ENCODE peak calls at places on chromosome 3, in five cellular contexts. C is cardiac fibroblast, R is mammary epithelial cell, Z is neural crest cell, Q is Calu3. V is an unnamed sample.

GRCh38 chr3:39287216-39287858 is 7.5 kb upstream of the CX3CR1 start:
- DNase-seq in R (no peak), Q (no peak), C (no peak), Z (no peak), V (no peak)

GRCh38 chr3:12798559-12799179 is 2.2 kb downstream of the CAND2 start:
- DNase-seq in R (no peak), Z (no peak), Q (no peak), C (no peak), V (no peak)

GRCh38 chr3:136343446-136343845 is 93.3 kb downstream of the PCCB start:
- DNase-seq in C (no peak), R (no peak), Q (no peak), Z (no peak), V (no peak)

GRCh38 chr3:26293351-26293750 is 329.2 kb upstream of the LRRC3B start:
- DNase-seq in Q (no peak), C (no peak), Z (no peak), R (no peak), V (no peak)

GRCh38 chr3:150335631-150336030 is 72.5 kb upstream of the TSC22D2 start:
- DNase-seq in R (no peak), Q (no peak), C (no peak), Z (no peak), V (no peak)

GRCh38 chr3:129259612-129260477 is 10.4 kb downstream of the COPG1 start:
- DNase-seq in C (no peak), Q (no peak), Z (no peak), R (no peak), V (no peak)

GRCh38 chr3:72567976-72568560 is 280.2 kb downstream of the SHQ1 start:
- DNase-seq in R (no peak), Q (no peak), Z (no peak), C (no peak), V (no peak)

GRCh38 chr3:78830466-78830865 is 937.3 kb downstream of the ROBO1 start:
- DNase-seq in R (no peak), Q (no peak), Z (no peak), C (no peak), V (no peak)

GRCh38 chr3:171615742-171616141 is 155.5 kb upstream of the TNIK start:
- DNase-seq in R (peak), Q (no peak), Z (no peak), C (peak), V (peak)

GRCh38 chr3:102087236-102087635 is 237.9 kb downstream of the NFKBIZ start:
- DNase-seq in C (no peak), Q (no peak), Z (no peak), R (no peak), V (no peak)

GRCh38 chr3:150443331-150443741 is 35.2 kb downstream of the TSC22D2 start:
- DNase-seq in Z (no peak), Q (no peak), R (peak), C (peak), V (no peak)

GRCh38 chr3:62632510-62633294 is 242.5 kb downstream of the CADPS start:
- DNase-seq in Q (no peak), R (no peak), C (no peak), Z (no peak), V (no peak)
- TF ChIP-seq CTCF in Q (no peak), R (no peak), C (no peak), Z (no peak), V (no peak)

GRCh38 chr3:181541414-181541813 is 170.3 kb upstream of the SOX2 start:
- DNase-seq in Q (no peak), R (peak), C (no peak), Z (no peak), V (no peak)
- TF ChIP-seq CTCF in Q (no peak), R (no peak), C (no peak), Z (no peak), V (no peak)

GRCh38 chr3:124751501-124751900 is 21.2 kb downstream of the UMPS start:
- DNase-seq in Z (no peak), C (no peak), Q (no peak), R (no peak), V (no peak)

GRCh38 chr3:124745756-124746155 is 15.5 kb downstream of the UMPS start:
- DNase-seq in Z (no peak), C (no peak), R (no peak), Q (no peak), V (no peak)

GRCh38 chr3:124748560-124749198 is 18.4 kb downstream of the UMPS start:
- DNase-seq in R (no peak), Q (no peak), Z (no peak), C (no peak), V (no peak)

GRCh38 chr3:124745092-124745491 is 14.8 kb downstream of the UMPS start:
- DNase-seq in Z (no peak), Q (no peak), R (peak), C (peak), V (no peak)

GRCh38 chr3:124747111-124747981 is 17.1 kb downstream of the UMPS start:
- DNase-seq in Z (no peak), R (no peak), Q (no peak), C (no peak), V (no peak)
- TF ChIP-seq CTCF in Z (no peak), R (no peak), Q (no peak), C (no peak), V (no peak)

GRCh38 chr3:111277226-111277625 is 205.6 kb downstream of the NECTIN3 start:
- DNase-seq in C (peak), R (peak), Z (no peak), Q (no peak), V (no peak)
- TF ChIP-seq CTCF in C (no peak), R (no peak), Z (no peak), Q (no peak), V (no peak)

GRCh38 chr3:50551293-50552057 is 16.1 kb downstream of the C3orf18 start:
- DNase-seq in Q (peak), R (no peak), Z (no peak), C (peak), V (no peak)

GRCh38 chr3:50552598-50552997 is 14.9 kb downstream of the C3orf18 start:
- DNase-seq in R (no peak), C (no peak), Q (no peak), Z (no peak), V (no peak)

GRCh38 chr3:50552058-50552435 is 15.5 kb downstream of the C3orf18 start:
- DNase-seq in Z (no peak), C (no peak), Q (no peak), R (no peak), V (no peak)

GRCh38 chr3:50549226-50549625 is 18.3 kb downstream of the C3orf18 start:
- DNase-seq in R (no peak), Z (no peak), Q (no peak), C (no peak), V (no peak)

GRCh38 chr3:50550079-50550736 is 17.3 kb downstream of the C3orf18 start:
- DNase-seq in Q (peak), C (peak), Z (peak), R (peak), V (peak)
- TF ChIP-seq CTCF in Q (no peak), C (peak), Z (peak), R (peak), V (peak)

GRCh38 chr3:14925729-14926591 is 21.4 kb upstream of the NR2C2 start:
- DNase-seq in Q (peak), Z (peak), R (peak), C (peak), V (peak)
- TF ChIP-seq CTCF in Q (peak), Z (peak), R (peak), C (peak), V (peak)